ENCODE peak calls at places on chromosome 14, in eight cellular contexts. D is EL; X is GM23248; B is posterior vena cava; S is RWPE1; W is T-helper 1 cell; O is stimulated activated CD4-positive, alpha-beta T cell treated with anti-CD3 and anti-CD28 coated beads, TNF-alpha, amount 100 ng/mL, for 4 hours; N is Calu3. K is an unnamed sample.

GRCh38 chr14:55547650-55548315 is 32.2 kb upstream of the KTN1 start:
- DNase-seq in N (no peak), S (no peak), D (no peak), O (no peak), X (no peak), B (no peak), W (no peak), K (no peak)

GRCh38 chr14:60485600-60486251 is at the start of gene C14orf39:
- DNase-seq in W (no peak), O (no peak), N (no peak), B (no peak), X (peak; percentile 38), D (peak; percentile 11), S (no peak), K (no peak)

GRCh38 chr14:97298775-97299174 is 501.6 kb downstream of the VRK1 start:
- DNase-seq in N (no peak), D (no peak), S (no peak), O (no peak), B (no peak), W (no peak), X (no peak), K (no peak)

GRCh38 chr14:58167891-58168290 is 15.9 kb upstream of the ARMH4 start:
- DNase-seq in D (no peak), W (no peak), N (no peak), B (no peak), S (no peak), O (no peak), X (no peak), K (no peak)

GRCh38 chr14:76742961-76743360 is 18.3 kb upstream of the VASH1 start:
- DNase-seq in D (no peak), B (no peak), N (peak; percentile 20), W (no peak), S (peak; percentile 34), O (no peak), X (no peak), K (no peak)

GRCh38 chr14:104805326-104805678 is 4.4 kb downstream of the ZBTB42 start:
- DNase-seq in X (peak; percentile 82), S (no peak), O (no peak), N (peak; percentile 70), D (peak; percentile 93), B (no peak), W (no peak), K (peak; percentile 98)

GRCh38 chr14:64671591-64671990 is 32.6 kb upstream of the PLEKHG3 start:
- DNase-seq in D (peak; percentile 69), X (peak; percentile 85), B (no peak), N (no peak), W (no peak), S (peak; percentile 68), O (no peak), K (no peak)

GRCh38 chr14:58677525-58677924 is 39.8 kb downstream of the DACT1 start:
- DNase-seq in O (no peak), B (no peak), S (no peak), D (no peak), N (no peak), W (no peak), X (no peak), K (no peak)

GRCh38 chr14:61218765-61219164 is 62.4 kb downstream of the TMEM30B start:
- DNase-seq in D (no peak), O (no peak), W (no peak), B (no peak), S (no peak), X (peak; percentile 61), N (no peak), K (no peak)

GRCh38 chr14:103207404-103208072 is 84.3 kb downstream of the TNFAIP2 start:
- DNase-seq in N (peak; percentile 27), X (peak; percentile 83), B (peak; percentile 80), S (no peak), W (no peak), D (peak; percentile 38), O (no peak), K (no peak)

GRCh38 chr14:89417111-89417468 is at the start of gene FOXN3:
- DNase-seq in O (peak; percentile 80), S (peak; percentile 77), N (peak; percentile 85), X (peak; percentile 94), D (peak; percentile 88), W (peak; percentile 86), B (peak; percentile 98), K (peak; percentile 54)

GRCh38 chr14:76272774-76273173 is 103.2 kb upstream of the ESRRB start:
- DNase-seq in N (no peak), S (no peak), O (no peak), X (no peak), W (no peak), B (no peak), D (no peak), K (no peak)

GRCh38 chr14:88493392-88494185 is 61.2 kb downstream of the PTPN21 start:
- DNase-seq in W (no peak), B (no peak), D (no peak), O (no peak), N (no peak), X (no peak), S (no peak), K (no peak)

K was measured in H54.